ENCODE peak calls at places on chromosome 5, in nine cellular contexts. One of them, this sample, is unnamed.

GRCh38 chr5:53368516-53368915 is 111.9 kb upstream of the FST start:
- DNase-seq in MV-4-11: peak
- DNase-seq in NT2/D1: no peak
- DNase-seq in pons: no peak
- DNase-seq in mucosa of gallbladder: no peak
- DNase-seq in tibial artery: no peak
- DNase-seq in HL-60: no peak
- DNase-seq in Panc1: no peak
- DNase-seq in AG08395: no peak
- DNase-seq in this sample: peak

GRCh38 chr5:111227805-111228204 is 3.6 kb downstream of the CAMK4 start:
- DNase-seq in MV-4-11: no peak
- DNase-seq in NT2/D1: no peak
- DNase-seq in pons: no peak
- DNase-seq in mucosa of gallbladder: no peak
- DNase-seq in tibial artery: no peak
- DNase-seq in HL-60: no peak
- DNase-seq in Panc1: no peak
- DNase-seq in AG08395: peak
- DNase-seq in this sample: peak

GRCh38 chr5:123875444-123876264 is 363.7 kb downstream of the CSNK1G3 start:
- DNase-seq in MV-4-11: no peak
- DNase-seq in NT2/D1: peak
- DNase-seq in pons: peak
- DNase-seq in mucosa of gallbladder: peak
- DNase-seq in tibial artery: no peak
- DNase-seq in HL-60: no peak
- DNase-seq in Panc1: no peak
- DNase-seq in AG08395: no peak
- DNase-seq in this sample: no peak

GRCh38 chr5:77973253-77973609 is 197.1 kb upstream of the TBCA start:
- DNase-seq in MV-4-11: no peak
- DNase-seq in NT2/D1: no peak
- DNase-seq in pons: no peak
- DNase-seq in mucosa of gallbladder: no peak
- DNase-seq in tibial artery: no peak
- DNase-seq in HL-60: no peak
- DNase-seq in Panc1: no peak
- DNase-seq in AG08395: no peak
- DNase-seq in this sample: peak

GRCh38 chr5:32044904-32045303 is 129.2 kb downstream of the GOLPH3 start:
- DNase-seq in MV-4-11: no peak
- DNase-seq in NT2/D1: no peak
- DNase-seq in pons: no peak
- DNase-seq in mucosa of gallbladder: no peak
- DNase-seq in tibial artery: no peak
- DNase-seq in HL-60: no peak
- DNase-seq in Panc1: no peak
- DNase-seq in AG08395: peak
- DNase-seq in this sample: no peak

GRCh38 chr5:71789746-71790145 is 70.7 kb downstream of the CARTPT start:
- DNase-seq in MV-4-11: no peak
- DNase-seq in NT2/D1: no peak
- DNase-seq in pons: no peak
- DNase-seq in mucosa of gallbladder: peak
- DNase-seq in tibial artery: no peak
- DNase-seq in HL-60: no peak
- DNase-seq in Panc1: no peak
- DNase-seq in AG08395: no peak
- DNase-seq in this sample: no peak

GRCh38 chr5:104932431-104932830 is 1369.8 kb upstream of the NUDT12 start:
- DNase-seq in MV-4-11: no peak
- DNase-seq in NT2/D1: no peak
- DNase-seq in pons: no peak
- DNase-seq in mucosa of gallbladder: no peak
- DNase-seq in tibial artery: no peak
- DNase-seq in HL-60: no peak
- DNase-seq in Panc1: no peak
- DNase-seq in AG08395: no peak
- DNase-seq in this sample: no peak

GRCh38 chr5:170112876-170113516 is 7.3 kb downstream of the FOXI1 start:
- DNase-seq in MV-4-11: no peak
- DNase-seq in NT2/D1: peak
- DNase-seq in pons: no peak
- DNase-seq in mucosa of gallbladder: no peak
- DNase-seq in tibial artery: no peak
- DNase-seq in HL-60: no peak
- DNase-seq in Panc1: no peak
- DNase-seq in AG08395: no peak
- DNase-seq in this sample: no peak

GRCh38 chr5:69312459-69313160 is 20.0 kb downstream of the CCDC125 start:
- DNase-seq in MV-4-11: peak
- DNase-seq in NT2/D1: no peak
- DNase-seq in pons: no peak
- DNase-seq in mucosa of gallbladder: no peak
- DNase-seq in tibial artery: no peak
- DNase-seq in HL-60: no peak
- DNase-seq in Panc1: no peak
- DNase-seq in AG08395: no peak
- DNase-seq in this sample: no peak

GRCh38 chr5:73625905-73626811 is at the start of gene ARHGEF28:
- DNase-seq in MV-4-11: no peak
- DNase-seq in NT2/D1: no peak
- DNase-seq in pons: no peak
- DNase-seq in mucosa of gallbladder: peak
- DNase-seq in tibial artery: peak
- DNase-seq in HL-60: no peak
- DNase-seq in Panc1: no peak
- DNase-seq in AG08395: peak
- DNase-seq in this sample: peak

GRCh38 chr5:1037123-1037670 is 28.6 kb downstream of the NKD2 start:
- DNase-seq in MV-4-11: no peak
- DNase-seq in NT2/D1: no peak
- DNase-seq in pons: no peak
- DNase-seq in mucosa of gallbladder: no peak
- DNase-seq in tibial artery: no peak
- DNase-seq in HL-60: no peak
- DNase-seq in Panc1: no peak
- DNase-seq in AG08395: no peak
- DNase-seq in this sample: no peak

GRCh38 chr5:14687023-14687665 is 22.6 kb downstream of the OTULIN start:
- DNase-seq in MV-4-11: no peak
- DNase-seq in NT2/D1: no peak
- DNase-seq in pons: no peak
- DNase-seq in mucosa of gallbladder: no peak
- DNase-seq in tibial artery: no peak
- DNase-seq in HL-60: no peak
- DNase-seq in Panc1: no peak
- DNase-seq in AG08395: peak
- DNase-seq in this sample: no peak

GRCh38 chr5:81631124-81631523 is 119.8 kb downstream of the SSBP2 start:
- DNase-seq in MV-4-11: peak
- DNase-seq in NT2/D1: no peak
- DNase-seq in pons: no peak
- DNase-seq in mucosa of gallbladder: no peak
- DNase-seq in tibial artery: no peak
- DNase-seq in HL-60: no peak
- DNase-seq in Panc1: no peak
- DNase-seq in AG08395: no peak
- DNase-seq in this sample: no peak

GRCh38 chr5:42022383-42022782 is 97.3 kb downstream of the FBXO4 start:
- DNase-seq in MV-4-11: no peak
- DNase-seq in NT2/D1: no peak
- DNase-seq in pons: no peak
- DNase-seq in mucosa of gallbladder: no peak
- DNase-seq in tibial artery: no peak
- DNase-seq in HL-60: no peak
- DNase-seq in Panc1: no peak
- DNase-seq in AG08395: no peak
- DNase-seq in this sample: no peak

This sample was measured in endothelial cell of umbilical vein.